ENCODE peak calls at places on chromosomes 12 and 14, in seven cellular contexts. I is left kidney; Z is left ventricle myocardium inferior; E is activated effector memory CD4-positive, alpha-beta T cell treated with Interleukin-2 at 50 U/mL for 16 hours; G is stimulated activated CD8-positive, alpha-beta memory T cell treated with anti-CD3 and anti-CD28 coated beads, Interleukin-7, amount 100 ng/mL, for 4 hours; O is stimulated activated CD4-positive, alpha-beta T cell treated with anti-CD3 and anti-CD28 coated beads, TNF-alpha, amount 100 ng/mL, for 24 hours; T is coronary artery. U is an unnamed sample.

GRCh38 chr12:51345681-51346080 is 798 bp downstream of the CELA1 start:
- DNase-seq in T (no peak), G (no peak), O (no peak), Z (no peak), I (no peak), E (no peak), U (no peak)

GRCh38 chr12:104695453-104696148 is 238.9 kb downstream of the CHST11 start:
- DNase-seq in I (no peak), T (no peak), O (peak; percentile 78), E (peak; percentile 43), Z (no peak), G (peak; percentile 81), U (no peak)

GRCh38 chr12:81610955-81611889 is 147.9 kb downstream of the PPFIA2 start:
- DNase-seq in T (no peak), G (no peak), E (no peak), Z (no peak), I (peak; percentile 17), O (no peak), U (no peak)

GRCh38 chr12:98741615-98742265 is 96.7 kb downstream of the APAF1 start:
- DNase-seq in O (no peak), Z (no peak), I (peak; percentile 72), G (no peak), E (no peak), T (no peak), U (no peak)

GRCh38 chr12:9880532-9880931 is 757 bp upstream of the KLRF2 start:
- DNase-seq in I (no peak), O (no peak), G (no peak), Z (no peak), E (no peak), T (no peak), U (no peak)

GRCh38 chr12:70692681-70693288 is 55.6 kb upstream of the PTPRB start:
- DNase-seq in O (no peak), I (no peak), Z (no peak), G (no peak), T (no peak), E (no peak), U (no peak)

GRCh38 chr14:70907172-70907995 is at the start of gene PCNX1:
- DNase-seq in E (peak; percentile 86), I (peak; percentile 97), O (peak; percentile 84), T (peak; percentile 90), G (peak; percentile 80), Z (peak; percentile 91), U (peak; percentile 88)

GRCh38 chr14:94144765-94145164 is 15.4 kb upstream of the IFI27L2 start:
- DNase-seq in G (no peak), Z (no peak), O (no peak), E (no peak), T (no peak), I (no peak), U (no peak)

GRCh38 chr12:109670647-109671046 is 43.0 kb upstream of the FAM222A start:
- DNase-seq in G (no peak), Z (no peak), E (no peak), O (no peak), I (peak; percentile 72), T (no peak), U (no peak)

GRCh38 chr14:103418508-103418818 is 33.2 kb downstream of the MARK3 start:
- DNase-seq in Z (no peak), E (no peak), I (peak; percentile 55), O (no peak), T (no peak), G (no peak), U (no peak)